ENCODE peak calls at places on chromosome 7, in five cellular contexts. T is BJ, M is fibroblast of pulmonary artery, G is astrocyte, I is DND-41. R is an unnamed sample.

GRCh38 chr7:24858108-24858977 is 101.1 kb upstream of the GSDME start:
- DNase-seq in T (no peak), M (no peak), G (no peak), I (no peak), R (no peak)

GRCh38 chr7:93053946-93054943 is 63.5 kb downstream of the SAMD9 start:
- DNase-seq in T (no peak), M (no peak), G (no peak), I (no peak), R (no peak)

GRCh38 chr7:68828575-68828974 is 769.7 kb upstream of the AUTS2 start:
- DNase-seq in T (no peak), M (no peak), G (no peak), I (no peak), R (no peak)

GRCh38 chr7:41053830-41054229 is 649.1 kb downstream of the INHBA start:
- DNase-seq in T (no peak), M (no peak), G (peak; percentile 56), I (no peak), R (no peak)

GRCh38 chr7:54778696-54779285 is 19.8 kb upstream of the SEC61G start:
- DNase-seq in T (no peak), M (no peak), G (peak; percentile 18), I (no peak), R (no peak)

GRCh38 chr7:74058486-74058885 is 25.1 kb upstream of the LIMK1 start:
- DNase-seq in T (no peak), M (no peak), G (no peak), I (no peak), R (no peak)

GRCh38 chr7:128745706-128746105 is 6.5 kb downstream of the CALU start:
- DNase-seq in T (no peak), M (no peak), G (no peak), I (no peak), R (no peak)

GRCh38 chr7:22364910-22365309 is 8.0 kb upstream of the RAPGEF5 start:
- DNase-seq in T (no peak), M (no peak), G (no peak), I (no peak), R (no peak)

GRCh38 chr7:141456298-141456697 is 94.9 kb upstream of the AGK start:
- DNase-seq in T (no peak), M (no peak), G (no peak), I (no peak), R (no peak)

GRCh38 chr7:25862254-25862992 is 289.6 kb upstream of the NFE2L3 start:
- DNase-seq in T (peak; percentile 100), M (peak; percentile 99), G (peak; percentile 97), I (peak; percentile 30), R (peak; percentile 100)

GRCh38 chr7:96306385-96307125 is 15.3 kb downstream of the SLC25A13 start:
- DNase-seq in T (no peak), M (no peak), G (no peak), I (no peak), R (no peak)

GRCh38 chr7:91201731-91202130 is 62.5 kb upstream of the FZD1 start:
- DNase-seq in T (no peak), M (no peak), G (no peak), I (no peak), R (no peak)

GRCh38 chr7:28573751-28574295 is 161.5 kb downstream of the CREB5 start:
- DNase-seq in T (no peak), M (peak; percentile 26), G (peak; percentile 91), I (no peak), R (peak; percentile 25)

GRCh38 chr7:36128448-36129047 is 24.5 kb upstream of the EEPD1 start:
- DNase-seq in T (peak; percentile 52), M (peak; percentile 86), G (peak; percentile 89), I (no peak), R (peak; percentile 91)

GRCh38 chr7:113945018-113945938 is 26.5 kb upstream of the PPP1R3A start:
- DNase-seq in T (no peak), M (no peak), G (no peak), I (no peak), R (no peak)

GRCh38 chr7:84181628-84182027 is 13.0 kb downstream of the SEMA3A start:
- DNase-seq in T (no peak), M (no peak), G (peak; percentile 81), I (no peak), R (no peak)
- H3K4me3 ChIP-seq in T (no peak overlapping the region), M (no peak overlapping the region), G (no peak overlapping the region), I (no peak overlapping the region), R (no peak overlapping the region)

DNA sequence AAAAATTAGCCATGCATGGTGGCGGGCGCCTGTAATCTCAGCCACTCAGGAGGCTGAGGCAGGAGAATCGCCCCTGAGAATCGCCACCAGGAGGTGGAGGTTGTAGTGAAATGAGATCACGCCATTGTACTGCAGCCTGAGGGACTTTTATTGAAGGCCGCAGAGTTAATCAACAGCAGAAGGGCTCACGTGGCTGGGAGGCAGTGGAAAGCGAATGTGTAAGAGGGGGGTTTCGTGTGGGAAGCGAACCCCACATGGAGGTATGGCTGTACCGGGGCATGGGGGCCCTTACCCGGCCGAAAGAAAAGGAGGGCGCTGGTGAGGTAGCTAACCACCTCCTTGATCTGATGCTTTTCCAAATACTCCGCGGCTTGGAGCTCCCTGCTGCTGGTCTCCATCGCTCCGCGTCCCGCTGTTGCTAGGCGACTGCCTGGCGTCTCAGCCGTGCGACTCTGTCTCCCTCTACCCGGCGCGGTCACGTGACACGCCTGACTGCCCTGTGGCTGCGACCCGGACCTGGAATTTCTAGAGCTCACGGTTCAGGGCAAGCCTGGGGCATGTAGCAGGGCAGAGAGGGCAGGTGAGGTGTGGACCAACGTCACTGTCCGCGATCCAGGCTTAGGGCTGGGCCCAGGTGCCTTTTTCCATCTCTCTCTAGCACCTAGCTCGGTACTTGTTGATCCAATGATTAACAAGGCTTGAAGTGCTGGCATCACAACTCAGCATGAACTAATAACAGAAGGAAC is at the start of gene EFCAB10:
- DNase-seq in T (no peak), M (peak; percentile 54), G (peak; percentile 36), I (no peak), R (peak; percentile 30)
- TF ChIP-seq CTCF in T (peak; percentile 13), M (no peak), G (no peak), I (no peak), R (peak; percentile 18)

DNA sequence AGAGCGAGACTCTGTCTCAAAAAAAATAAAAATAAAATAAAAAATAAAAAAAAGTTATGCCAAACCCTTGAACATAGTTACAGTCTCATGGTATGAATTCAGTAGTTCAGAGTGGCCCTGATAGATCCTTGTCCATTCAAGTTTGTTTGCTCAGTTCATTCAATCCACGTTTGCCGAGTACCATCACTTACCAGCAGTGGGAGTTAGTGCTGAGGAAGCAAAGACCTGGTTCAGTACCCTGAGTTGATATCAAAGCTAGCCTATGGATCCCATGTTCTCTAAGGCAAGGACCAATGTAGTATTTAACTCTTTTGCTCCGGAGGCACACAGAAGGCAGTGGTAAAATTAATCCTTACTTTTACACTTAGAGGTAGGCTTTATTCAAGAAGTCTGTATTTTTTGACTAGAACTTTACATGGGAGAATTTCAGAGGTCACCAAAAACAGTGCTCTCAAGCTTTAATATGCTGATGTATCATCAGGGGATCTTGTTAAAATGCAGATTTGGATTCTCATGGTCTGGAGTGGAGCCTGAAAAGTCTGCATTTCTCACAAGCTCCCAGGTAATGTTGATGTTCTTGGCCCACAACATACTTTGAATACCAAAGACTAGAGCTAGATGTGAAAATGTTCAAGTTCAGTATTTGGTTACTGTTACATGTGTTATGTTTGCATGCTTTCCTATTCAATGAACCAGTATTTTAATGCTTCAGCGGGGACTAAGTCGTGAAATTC is 38.1 kb upstream of the HBP1 start:
- DNase-seq in T (no peak), M (no peak), G (peak; percentile 30), I (no peak), R (no peak)
- H3K4me3 ChIP-seq in T (no peak overlapping the region), M (no peak overlapping the region), G (no peak overlapping the region), I (no peak overlapping the region), R (no peak overlapping the region)

DNA sequence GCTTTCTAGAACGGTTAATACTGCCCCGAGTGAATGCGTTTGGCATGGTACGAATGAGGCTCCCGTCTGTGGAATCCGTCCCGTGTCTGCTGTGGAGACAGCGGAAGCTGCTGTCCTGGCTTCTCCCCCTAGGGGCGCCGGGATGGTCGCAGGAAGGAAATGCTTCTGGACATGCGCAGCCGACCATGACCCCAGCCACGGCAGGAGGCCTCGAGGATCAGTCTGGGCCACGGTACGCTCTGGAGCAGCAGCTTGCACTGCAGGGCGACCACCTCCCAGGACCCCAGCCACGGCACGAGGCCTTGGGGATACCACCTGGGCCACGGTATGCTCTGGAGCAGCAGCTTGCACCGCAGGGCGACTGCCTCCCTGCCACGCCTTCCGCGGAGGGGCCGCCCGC is 107.9 kb downstream of the CYTH3 start:
- DNase-seq in T (no peak), M (no peak), G (no peak), I (no peak), R (no peak)
- TF ChIP-seq CTCF in T (peak; percentile 31), M (peak; percentile 11), G (no peak), I (peak; percentile 27), R (no peak)

R was measured in fibroblast of the aortic adventitia.